ENCODE peak calls at places on chromosomes 13 and 19, in ten cellular contexts. E is AG09319, F is adrenal gland, H is tibial nerve, T is foreskin keratinocyte, B is bronchial epithelial cell, V is cardiac fibroblast, C is left lung, M is thoracic aorta, I is activated B cell treated with CpG ODN at 0.5 μM for 24 hours. P is an unnamed sample.

GRCh38 chr13:42814868-42815267 is 33.5 kb downstream of the FAM216B start:
- DNase-seq in I (no peak), E (peak), C (no peak), M (no peak), B (peak), H (no peak), F (no peak), T (peak), V (peak), P (no peak)

GRCh38 chr19:14943601-14944000 is 2.3 kb downstream of the OR7C2 start:
- DNase-seq in V (no peak), B (no peak), F (no peak), C (no peak), E (no peak), T (no peak), H (no peak), M (no peak), I (no peak), P (peak)

GRCh38 chr19:30059741-30060140 is 117.7 kb downstream of the URI1 start:
- DNase-seq in M (no peak), F (no peak), B (no peak), C (no peak), E (no peak), I (no peak), V (no peak), H (no peak), T (no peak), P (no peak)

GRCh38 chr13:67437246-67437645 is 207.1 kb upstream of the PCDH9 start:
- DNase-seq in M (no peak), F (no peak), C (no peak), B (no peak), E (no peak), T (no peak), H (no peak), V (no peak), I (no peak), P (no peak)

GRCh38 chr19:44903216-44903601 is 2.4 kb upstream of the APOE start:
- DNase-seq in T (no peak), F (no peak), M (no peak), C (no peak), E (no peak), H (no peak), B (no peak), V (no peak), I (no peak), P (no peak)

GRCh38 chr19:57016076-57016475 is 103.7 kb upstream of the USP29 start:
- DNase-seq in I (no peak), F (no peak), V (no peak), B (no peak), T (no peak), E (no peak), H (no peak), M (no peak), C (no peak), P (no peak)

GRCh38 chr19:49854861-49855263 is 3.9 kb downstream of the PTOV1 start:
- DNase-seq in I (no peak), M (no peak), V (no peak), T (no peak), F (no peak), H (no peak), E (no peak), C (no peak), B (no peak), P (no peak)

GRCh38 chr13:31945202-31945978 is 86.2 kb upstream of the FRY start:
- DNase-seq in B (peak), C (peak), V (peak), E (peak), M (no peak), T (peak), F (peak), H (peak), I (no peak), P (no peak)

GRCh38 chr13:73421310-73421912 is 362.6 kb downstream of the KLF5 start:
- DNase-seq in C (no peak), F (no peak), E (no peak), H (no peak), V (peak), B (peak), I (no peak), T (peak), M (no peak), P (no peak)

GRCh38 chr13:113982296-113982661 is 8.4 kb upstream of the C13orf46 start:
- DNase-seq in C (no peak), E (no peak), V (no peak), B (no peak), T (no peak), I (no peak), M (no peak), H (no peak), F (no peak), P (no peak)

GRCh38 chr13:45143346-45143751 is 23.0 kb downstream of the GTF2F2 start:
- DNase-seq in F (no peak), H (no peak), E (no peak), I (no peak), V (peak), T (no peak), C (no peak), B (no peak), M (no peak), P (no peak)

GRCh38 chr19:18735752-18736151 is 52.3 kb downstream of the CRTC1 start:
- DNase-seq in H (no peak), M (no peak), F (no peak), V (no peak), B (no peak), I (no peak), T (no peak), C (no peak), E (no peak), P (no peak)

GRCh38 chr13:73338389-73338788 is 279.6 kb downstream of the KLF5 start:
- DNase-seq in C (no peak), I (no peak), H (no peak), V (peak), T (peak), F (no peak), B (peak), M (no peak), E (no peak), P (no peak)

GRCh38 chr13:79477968-79478367 is 3.0 kb upstream of the NDFIP2 start:
- DNase-seq in F (no peak), E (no peak), B (no peak), I (no peak), V (peak), H (no peak), C (no peak), T (no peak), M (no peak), P (no peak)

GRCh38 chr19:18282021-18282787 is 782 bp upstream of the JUND start:
- DNase-seq in T (peak), C (no peak), I (no peak), E (no peak), M (peak), B (peak), H (no peak), V (no peak), F (no peak), P (no peak)

GRCh38 chr19:45879055-45879454 is 6.9 kb downstream of the IRF2BP1 start:
- DNase-seq in F (no peak), B (no peak), I (no peak), H (no peak), C (no peak), M (no peak), T (no peak), V (no peak), E (no peak), P (no peak)

GRCh38 chr13:79581870-79582315 is 100.9 kb downstream of the NDFIP2 start:
- DNase-seq in H (no peak), C (no peak), B (no peak), T (no peak), I (no peak), F (no peak), V (peak), E (no peak), M (no peak), P (no peak)

GRCh38 chr13:25727250-25727649 is 324.6 kb downstream of the SHISA2 start:
- DNase-seq in E (no peak), H (no peak), M (no peak), I (no peak), F (no peak), B (no peak), V (no peak), C (peak), T (no peak), P (no peak)

GRCh38 chr19:56927791-56928207 is 87.3 kb upstream of the PEG3 start:
- DNase-seq in F (peak), M (no peak), B (peak), H (no peak), I (no peak), T (no peak), C (no peak), V (no peak), E (no peak), P (no peak)

GRCh38 chr19:7078007-7078406 is 8.5 kb downstream of the ZNF557 start:
- DNase-seq in H (no peak), B (no peak), V (no peak), C (no peak), T (no peak), I (no peak), F (no peak), E (no peak), M (no peak), P (no peak)

GRCh38 chr19:49851456-49852259 is 699 bp downstream of the PTOV1 start:
- DNase-seq in F (peak), T (no peak), V (no peak), B (no peak), C (peak), E (no peak), M (no peak), I (peak), H (no peak), P (peak)

GRCh38 chr13:91369432-91369831 is 21.9 kb downstream of the MIR17HG start:
- DNase-seq in T (no peak), H (no peak), C (no peak), F (no peak), B (no peak), V (peak), M (no peak), E (no peak), I (no peak), P (no peak)

GRCh38 chr13:34435338-34435737 is 506.7 kb upstream of the NBEA start:
- DNase-seq in B (peak), I (no peak), T (no peak), M (no peak), V (peak), H (no peak), F (peak), C (no peak), E (no peak), P (no peak)

GRCh38 chr19:54620464-54620863 is 9.8 kb upstream of the LILRB1 start:
- DNase-seq in B (no peak), F (no peak), H (no peak), I (no peak), E (no peak), T (no peak), C (no peak), M (no peak), V (no peak), P (no peak)

GRCh38 chr13:20182231-20182846 is 10.4 kb downstream of the GJB2 start:
- DNase-seq in M (no peak), E (no peak), V (peak), B (peak), H (no peak), F (peak), C (no peak), I (no peak), T (no peak), P (peak)

GRCh38 chr13:112898786-112899617 is 70.0 kb upstream of the MCF2L start:
- DNase-seq in B (no peak), F (no peak), E (no peak), T (no peak), H (no peak), V (no peak), I (no peak), C (no peak), M (no peak), P (no peak)

GRCh38 chr19:23913931-23914330 is 755 bp upstream of the ZNF726 start:
- DNase-seq in F (no peak), B (no peak), I (no peak), V (no peak), H (no peak), T (no peak), E (no peak), M (no peak), C (no peak), P (no peak)

GRCh38 chr19:47381653-47382279 is 32.7 kb downstream of the DHX34 start:
- DNase-seq in M (no peak), B (no peak), I (no peak), F (no peak), T (no peak), V (no peak), H (no peak), E (no peak), C (peak), P (peak)

GRCh38 chr19:35978832-35979365 is 16.1 kb upstream of the SDHAF1 start:
- DNase-seq in E (no peak), F (no peak), M (no peak), H (no peak), B (no peak), V (no peak), T (no peak), I (no peak), C (no peak), P (no peak)

GRCh38 chr19:10389863-10390262 is 9.5 kb upstream of the TYK2 start:
- DNase-seq in T (no peak), H (no peak), V (no peak), E (no peak), F (no peak), M (no peak), B (no peak), I (no peak), C (no peak), P (no peak)

GRCh38 chr19:10388957-10389356 is 8.6 kb upstream of the TYK2 start:
- DNase-seq in E (peak), F (peak), B (peak), I (peak), T (peak), M (peak), C (peak), H (peak), V (peak), P (peak)

GRCh38 chr19:10379880-10380310 is 477 bp downstream of the TYK2 start:
- DNase-seq in H (no peak), T (no peak), I (no peak), B (no peak), E (no peak), C (no peak), V (no peak), F (no peak), M (no peak), P (no peak)

GRCh38 chr19:10380311-10381102 is at the start of gene TYK2:
- DNase-seq in V (peak), H (peak), E (peak), M (peak), I (peak), F (peak), C (peak), B (peak), T (peak), P (peak)

GRCh38 chr19:10384580-10384979 is 4.2 kb upstream of the TYK2 start:
- DNase-seq in M (no peak), E (no peak), F (no peak), H (no peak), T (no peak), B (no peak), I (no peak), V (no peak), C (no peak), P (no peak)
- TF ChIP-seq CTCF in M (no peak), E (no peak), F (no peak), H (no peak), T (no peak), B (no peak), I (no peak), V (no peak), C (no peak), P (no peak)

GRCh38 chr13:30932481-30933333 is at the start of gene TEX26:
- DNase-seq in H (no peak), C (no peak), B (no peak), V (peak), T (no peak), F (no peak), M (no peak), E (no peak), I (no peak), P (no peak)
- TF ChIP-seq CTCF in H (no peak), C (no peak), B (no peak), V (peak), T (no peak), F (no peak), M (peak), E (no peak), I (no peak), P (no peak)

DNA sequence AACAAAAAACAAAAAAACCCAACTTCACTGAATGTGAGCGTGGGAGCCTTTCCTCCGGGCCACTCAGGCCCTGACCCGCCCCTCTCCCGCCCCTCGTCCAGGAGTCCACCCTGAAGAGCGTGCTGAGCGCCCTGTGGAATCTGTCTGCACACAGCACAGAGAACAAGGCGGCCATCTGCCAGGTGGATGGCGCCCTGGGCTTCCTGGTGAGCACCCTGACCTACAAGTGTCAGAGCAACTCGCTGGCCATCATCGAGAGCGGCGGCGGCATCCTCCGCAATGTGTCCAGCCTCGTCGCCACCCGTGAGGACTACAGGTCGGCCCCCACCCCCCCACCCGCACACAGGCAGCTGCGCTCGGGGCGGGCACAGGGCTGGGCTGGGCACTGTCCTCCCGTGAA is 11.9 kb downstream of the APC2 start:
- DNase-seq in V (no peak), E (no peak), H (no peak), F (no peak), B (no peak), M (no peak), I (no peak), T (no peak), C (no peak), P (no peak)
- TF ChIP-seq CTCF in V (no peak), E (no peak), H (no peak), F (no peak), B (no peak), M (no peak), I (no peak), T (no peak), C (no peak), P (no peak)

GRCh38 chr19:37114001-37114400 is 35.8 kb downstream of the ZNF420 start:
- DNase-seq in M (no peak), C (no peak), I (no peak), F (no peak), H (no peak), B (no peak), E (no peak), T (no peak), V (no peak), P (no peak)
- TF ChIP-seq CTCF in M (no peak), C (no peak), I (no peak), F (no peak), H (no peak), B (no peak), E (no peak), T (peak), V (peak), P (no peak)

GRCh38 chr13:36190771-36191170 is 23.6 kb downstream of the SOHLH2 start:
- DNase-seq in C (no peak), V (peak), E (no peak), H (no peak), F (no peak), B (no peak), I (no peak), M (no peak), T (no peak), P (no peak)

GRCh38 chr13:36188446-36188845 is 25.9 kb downstream of the SOHLH2 start:
- DNase-seq in B (no peak), V (no peak), H (no peak), C (no peak), F (no peak), M (no peak), T (no peak), E (no peak), I (no peak), P (no peak)

GRCh38 chr13:36193151-36193855 is 21.1 kb downstream of the SOHLH2 start:
- DNase-seq in C (no peak), T (peak), V (peak), M (no peak), F (no peak), H (no peak), B (peak), E (no peak), I (no peak), P (no peak)

GRCh38 chr13:36192166-36192565 is 22.2 kb downstream of the SOHLH2 start:
- DNase-seq in V (peak), B (no peak), T (no peak), M (no peak), E (no peak), F (no peak), I (no peak), H (no peak), C (no peak), P (no peak)
- TF ChIP-seq CTCF in V (no peak), B (no peak), T (no peak), M (no peak), E (no peak), F (no peak), I (no peak), H (no peak), C (no peak), P (no peak)

GRCh38 chr19:1672769-1673644 is 20.6 kb upstream of the TCF3 start:
- DNase-seq in F (no peak), V (no peak), M (no peak), E (no peak), B (no peak), H (no peak), I (no peak), T (no peak), C (no peak), P (no peak)
- TF ChIP-seq CTCF in F (no peak), V (no peak), M (no peak), E (no peak), B (no peak), H (no peak), I (no peak), T (no peak), C (no peak), P (no peak)

DNA sequence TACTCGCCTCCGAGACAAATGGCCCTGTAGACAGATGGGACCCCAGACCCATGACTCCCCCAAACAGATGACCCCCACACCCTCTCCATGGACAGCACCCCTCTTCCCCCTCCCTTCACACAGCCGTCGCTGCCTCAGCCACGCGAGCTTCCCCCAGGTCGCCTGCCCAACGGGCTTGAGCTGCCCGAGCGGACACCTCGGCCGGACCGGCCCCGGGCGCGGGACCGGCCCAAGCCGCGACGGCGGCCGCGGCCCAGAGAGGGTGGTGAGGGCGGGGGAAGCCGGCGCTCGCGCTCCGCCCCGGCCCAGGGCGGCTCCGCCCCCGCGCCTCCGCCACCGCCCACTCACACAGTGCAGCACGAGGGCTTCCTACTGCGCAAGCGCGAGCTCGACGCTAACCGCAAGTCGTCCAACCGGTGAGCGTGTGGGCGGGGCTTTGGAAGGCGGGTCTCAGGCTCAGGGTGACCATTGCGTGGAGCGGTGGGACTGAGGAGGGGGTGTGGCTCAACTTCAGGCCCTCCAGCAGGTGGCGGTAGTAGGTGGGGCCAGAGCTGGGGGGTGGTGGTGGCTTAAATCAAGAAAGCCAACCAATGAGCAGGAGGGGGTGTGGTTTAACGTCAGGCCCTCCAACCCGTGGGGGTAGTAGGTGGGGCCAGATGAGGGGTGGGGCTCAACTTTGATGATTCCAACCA is 6.2 kb upstream of the SHKBP1 start:
- DNase-seq in E (peak), I (peak), M (peak), H (peak), T (peak), C (peak), F (peak), B (peak), V (peak), P (peak)
- TF ChIP-seq CTCF in E (no peak), I (no peak), M (peak), H (peak), T (peak), C (no peak), F (peak), B (no peak), V (peak), P (peak)

DNA sequence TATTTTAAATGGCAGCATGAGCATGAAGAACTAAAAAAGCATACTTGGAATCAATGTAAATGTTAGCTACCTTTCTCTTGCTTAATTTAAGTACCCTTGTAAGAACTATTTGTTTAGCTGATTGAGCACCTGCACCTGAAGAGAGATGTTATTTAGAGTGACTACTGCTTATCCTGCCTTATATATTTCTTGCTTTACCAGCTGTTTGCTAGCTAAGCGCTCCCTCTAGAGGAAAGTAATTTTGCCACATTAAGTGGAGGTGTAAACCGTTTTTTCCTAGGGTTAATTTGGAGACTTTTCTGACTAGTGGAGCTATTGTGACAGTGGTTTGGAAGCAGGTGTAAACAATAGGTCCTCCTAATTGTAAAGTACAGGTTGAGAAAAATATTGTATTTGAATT is 19.4 kb upstream of the PSG2 start:
- DNase-seq in V (no peak), I (no peak), B (no peak), M (no peak), F (no peak), C (no peak), H (no peak), T (no peak), E (no peak), P (no peak)
- TF ChIP-seq CTCF in V (peak), I (no peak), B (no peak), M (no peak), F (no peak), C (no peak), H (no peak), T (peak), E (no peak), P (no peak)